ENCODE peak calls at places on chromosome 10, in eight cellular contexts. A is lower lobe of right lung, Y is psoas muscle, U is IMR-90, S is neural crest cell, N is GM13976, C is B cell, J is progenitor cell of endocrine pancreas. I is an unnamed sample.

GRCh38 chr10:82160291-82160690 is 285.3 kb downstream of the NRG3 start:
- DNase-seq in J (no peak), N (no peak), S (no peak), U (no peak), C (no peak), A (no peak), Y (no peak), I (no peak)

GRCh38 chr10:49177391-49178355 is 10.5 kb downstream of the TMEM273 start:
- DNase-seq in A (no peak), J (no peak), U (peak; percentile 96), N (peak; percentile 89), C (peak; percentile 60), S (no peak), Y (peak; percentile 77), I (no peak)

GRCh38 chr10:88763441-88763840 is 3.6 kb downstream of the LIPN start:
- DNase-seq in U (no peak), N (no peak), A (no peak), C (no peak), S (no peak), Y (no peak), J (no peak), I (no peak)

GRCh38 chr10:71551970-71552369 is 155.2 kb downstream of the CDH23 start:
- DNase-seq in A (no peak), Y (no peak), U (no peak), J (no peak), C (no peak), N (no peak), S (no peak), I (no peak)

GRCh38 chr10:84156768-84157167 is 16.8 kb upstream of the GPR15LG start:
- DNase-seq in N (no peak), Y (no peak), J (no peak), U (peak; percentile 10), C (peak; percentile 49), A (no peak), S (no peak), I (no peak)

GRCh38 chr10:131094406-131095108 is 217.0 kb downstream of the TCERG1L start:
- DNase-seq in S (no peak), N (no peak), J (no peak), A (peak; percentile 46), Y (peak; percentile 1), C (no peak), U (no peak), I (no peak)

GRCh38 chr10:38032881-38033280 is 22.4 kb downstream of the ZNF33A start:
- DNase-seq in A (no peak), C (no peak), N (no peak), S (no peak), J (no peak), U (no peak), Y (no peak), I (no peak)

GRCh38 chr10:124010563-124011131 is 82.8 kb downstream of the CHST15 start:
- DNase-seq in U (no peak), A (peak; percentile 45), C (no peak), S (no peak), Y (peak; percentile 74), N (no peak), J (no peak), I (peak; percentile 21)

GRCh38 chr10:128059915-128060314 is 66.3 kb downstream of the MKI67 start:
- DNase-seq in C (no peak), S (no peak), Y (no peak), A (no peak), N (no peak), J (no peak), U (no peak), I (no peak)

GRCh38 chr10:67077376-67077775 is 151.5 kb downstream of the LRRTM3 start:
- DNase-seq in A (no peak), J (no peak), Y (no peak), S (no peak), N (no peak), U (no peak), C (no peak), I (no peak)

GRCh38 chr10:27446091-27446918 is 57.8 kb upstream of the RAB18 start:
- DNase-seq in U (peak; percentile 47), C (no peak), Y (no peak), A (no peak), J (no peak), N (peak; percentile 8), S (no peak), I (no peak)

GRCh38 chr10:77387247-77387646 is 250.4 kb downstream of the KCNMA1 start:
- DNase-seq in S (no peak), Y (no peak), J (no peak), A (no peak), N (no peak), C (no peak), U (no peak), I (no peak)

GRCh38 chr10:132669208-132669861 is 116.6 kb downstream of the NKX6-2 start:
- DNase-seq in S (no peak), U (no peak), J (no peak), A (peak; percentile 35), Y (peak; percentile 33), N (no peak), C (no peak), I (no peak)

GRCh38 chr10:132666733-132667612 is 119.0 kb downstream of the NKX6-2 start:
- DNase-seq in J (no peak), C (no peak), U (peak; percentile 12), A (peak; percentile 35), S (no peak), Y (peak; percentile 24), N (no peak), I (no peak)

GRCh38 chr10:132671171-132672154 is 114.5 kb downstream of the NKX6-2 start:
- DNase-seq in Y (peak; percentile 36), J (no peak), A (peak; percentile 44), N (no peak), S (no peak), U (no peak), C (no peak), I (no peak)

GRCh38 chr10:132667613-132668394 is 118.1 kb downstream of the NKX6-2 start:
- DNase-seq in S (no peak), J (no peak), U (peak; percentile 86), C (no peak), N (no peak), A (peak; percentile 51), Y (peak; percentile 19), I (no peak)

GRCh38 chr10:132670546-132670945 is 115.4 kb downstream of the NKX6-2 start:
- DNase-seq in N (no peak), Y (peak; percentile 8), C (no peak), A (no peak), J (no peak), S (no peak), U (no peak), I (no peak)
- TF ChIP-seq CTCF in N (no peak), Y (no peak), C (no peak), A (no peak), J (no peak), S (no peak), U (no peak), I (no peak)

GRCh38 chr10:21511931-21512330 is 13.6 kb downstream of the SKIDA1 start:
- DNase-seq in C (no peak), N (no peak), Y (no peak), A (no peak), S (no peak), J (no peak), U (no peak), I (no peak)

GRCh38 chr10:21507066-21507669 is 18.3 kb downstream of the SKIDA1 start:
- DNase-seq in Y (no peak), A (no peak), N (no peak), J (no peak), U (no peak), C (no peak), S (no peak), I (peak; percentile 18)

GRCh38 chr10:21508987-21509334 is 16.5 kb downstream of the SKIDA1 start:
- DNase-seq in N (no peak), J (no peak), C (no peak), Y (no peak), S (no peak), A (no peak), U (no peak), I (no peak)

GRCh38 chr10:21510218-21511070 is 15.0 kb downstream of the SKIDA1 start:
- DNase-seq in U (no peak), Y (no peak), A (no peak), C (no peak), S (no peak), N (no peak), J (no peak), I (no peak)

GRCh38 chr10:21509391-21510217 is 15.9 kb downstream of the SKIDA1 start:
- DNase-seq in S (no peak), C (no peak), U (no peak), N (no peak), A (no peak), Y (no peak), J (no peak), I (no peak)
- TF ChIP-seq CTCF in S (no peak), C (no peak), U (no peak), N (no peak), A (no peak), Y (no peak), J (no peak), I (no peak)

GRCh38 chr10:89810908-89811515 is 109.6 kb downstream of the KIF20B start:
- DNase-seq in U (no peak), N (no peak), Y (no peak), J (no peak), A (no peak), C (no peak), S (no peak), I (no peak)

GRCh38 chr10:89813546-89813945 is 112.2 kb downstream of the KIF20B start:
- DNase-seq in C (no peak), Y (no peak), U (no peak), J (no peak), N (no peak), A (no peak), S (no peak), I (no peak)

GRCh38 chr10:89815049-89815853 is 113.9 kb downstream of the KIF20B start:
- DNase-seq in N (no peak), S (no peak), C (no peak), Y (no peak), U (no peak), A (no peak), J (no peak), I (no peak)

GRCh38 chr10:89814278-89814677 is 112.9 kb downstream of the KIF20B start:
- DNase-seq in U (no peak), J (no peak), A (no peak), S (no peak), C (no peak), N (no peak), Y (no peak), I (no peak)
- TF ChIP-seq CTCF in U (no peak), J (no peak), A (no peak), S (no peak), C (no peak), N (no peak), Y (no peak), I (no peak)

GRCh38 chr10:103197177-103197576 is 4.1 kb upstream of the NT5C2 start:
- DNase-seq in S (no peak), J (no peak), A (peak; percentile 59), U (peak; percentile 75), C (no peak), Y (peak; percentile 67), N (no peak), I (no peak)

GRCh38 chr10:103198648-103199047 is 5.6 kb upstream of the NT5C2 start:
- DNase-seq in N (no peak), C (no peak), Y (no peak), J (no peak), S (no peak), U (no peak), A (no peak), I (no peak)

GRCh38 chr10:103202319-103202718 is 9.2 kb upstream of the NT5C2 start:
- DNase-seq in N (no peak), S (no peak), Y (no peak), C (no peak), U (no peak), A (no peak), J (no peak), I (no peak)

GRCh38 chr10:103197891-103198290 is 4.8 kb upstream of the NT5C2 start:
- DNase-seq in J (no peak), U (no peak), N (no peak), S (no peak), C (no peak), A (no peak), Y (no peak), I (no peak)

GRCh38 chr10:103199498-103199897 is 6.4 kb upstream of the NT5C2 start:
- DNase-seq in Y (no peak), A (no peak), N (no peak), C (no peak), S (no peak), U (no peak), J (no peak), I (no peak)
- TF ChIP-seq CTCF in Y (no peak), A (no peak), N (no peak), C (no peak), S (no peak), U (no peak), J (no peak), I (no peak)

I was measured in endothelial cell.